ENCODE peak calls at places on chromosomes 3 and 15, in nine cellular contexts. U, O, C, T, W, A, E, G and R are unnamed samples.

GRCh38 chr15:76206325-76206976 is 104.8 kb downstream of the ETFA start:
- DNase-seq in G (peak), E (no peak), C (no peak), A (peak), T (no peak), O (no peak), U (no peak), W (no peak), R (no peak)

GRCh38 chr3:109806929-109807328 is 469.6 kb upstream of the DPPA4 start:
- DNase-seq in U (no peak), G (no peak), O (no peak), A (peak), E (peak), C (peak), W (no peak), T (no peak), R (no peak)

GRCh38 chr3:79369306-79369705 is 398.5 kb downstream of the ROBO1 start:
- DNase-seq in T (no peak), C (no peak), G (no peak), U (no peak), O (no peak), W (no peak), E (peak), A (peak), R (no peak)

GRCh38 chr3:12460132-12460531 is 24.1 kb upstream of the TSEN2 start:
- DNase-seq in E (no peak), U (no peak), W (no peak), T (no peak), A (no peak), G (no peak), C (no peak), O (no peak), R (no peak)

GRCh38 chr15:70152070-70152480 is 54.4 kb upstream of the TLE3 start:
- DNase-seq in G (no peak), W (no peak), U (no peak), T (no peak), C (no peak), O (no peak), A (no peak), E (no peak), R (no peak)

GRCh38 chr15:45155739-45156138 is 25.9 kb downstream of the DUOX1 start:
- DNase-seq in T (no peak), U (no peak), G (no peak), C (no peak), E (no peak), W (no peak), A (no peak), O (no peak), R (no peak)

GRCh38 chr15:34436956-34437442 is 609 bp downstream of the GOLGA8A start:
- DNase-seq in C (peak), W (peak), E (peak), U (no peak), G (no peak), A (peak), T (peak), O (peak), R (no peak)

GRCh38 chr3:55595420-55595819 is 108.3 kb upstream of the WNT5A start:
- DNase-seq in T (no peak), C (no peak), G (no peak), W (no peak), E (no peak), O (no peak), A (no peak), U (no peak), R (no peak)

GRCh38 chr15:24772709-24773373 is 97.3 kb downstream of the NPAP1 start:
- DNase-seq in A (peak), G (peak), U (no peak), T (peak), C (peak), E (no peak), W (peak), O (peak), R (peak)

GRCh38 chr3:179811321-179812095 is 158.7 kb downstream of the USP13 start:
- DNase-seq in A (peak), W (no peak), U (no peak), T (peak), C (no peak), G (no peak), E (peak), O (peak), R (no peak)

GRCh38 chr3:106227068-106227467 is 358.3 kb upstream of the CBLB start:
- DNase-seq in W (no peak), E (no peak), U (no peak), O (no peak), A (no peak), T (no peak), C (no peak), G (no peak), R (no peak)